ENCODE peak calls at places on chromosomes 3 and 15, in eight cellular contexts. S is HTR-8/SVneo; Z is anterior cingulate cortex; F is stimulated activated naive B cell treated with anti-CD40 and anti-IgM and Interleukin-4, amounts not matched to agents 10 μg/mL and 1 μg/mL and 100 μg/mL, for 72 hours; E is ovary; W is GDM1; Q is A549; G is progenitor cell of endocrine pancreas. T is an unnamed sample.

GRCh38 chr3:143295201-143296080 is 175.9 kb downstream of the CHST2 start:
- DNase-seq in W (no peak), E (no peak), Q (no peak), Z (no peak), S (no peak), G (no peak), F (no peak), T (no peak)

GRCh38 chr15:67303490-67304363 is 49.1 kb downstream of the IQCH start:
- DNase-seq in E (no peak), Q (peak; percentile 76), S (peak; percentile 42), F (no peak), G (no peak), Z (no peak), W (no peak), T (no peak)

GRCh38 chr15:31303434-31304073 is 23.1 kb upstream of the KLF13 start:
- DNase-seq in W (no peak), Q (no peak), E (no peak), G (no peak), Z (no peak), S (no peak), F (no peak), T (no peak)

GRCh38 chr3:116034071-116034470 is 410.8 kb downstream of the GAP43 start:
- DNase-seq in W (no peak), Q (no peak), S (no peak), F (no peak), Z (no peak), G (no peak), E (no peak), T (no peak)

GRCh38 chr3:79521221-79521848 is 246.5 kb downstream of the ROBO1 start:
- DNase-seq in Q (peak; percentile 55), F (no peak), E (no peak), G (no peak), S (peak; percentile 41), W (no peak), Z (no peak), T (no peak)

GRCh38 chr15:40493089-40493840 is 22.5 kb downstream of the CHST14 start:
- DNase-seq in W (no peak), S (no peak), Z (no peak), E (no peak), G (no peak), F (no peak), Q (no peak), T (no peak)

GRCh38 chr3:134864644-134865043 is 69.6 kb downstream of the EPHB1 start:
- DNase-seq in E (no peak), F (no peak), Q (no peak), S (no peak), G (no peak), W (no peak), Z (no peak), T (no peak)

GRCh38 chr3:150180349-150180748 is 209.7 kb upstream of the PFN2 start:
- DNase-seq in F (no peak), G (no peak), S (peak; percentile 26), Q (peak; percentile 72), E (no peak), Z (no peak), W (no peak), T (no peak)

GRCh38 chr3:181888234-181888633 is 176.5 kb downstream of the SOX2 start:
- DNase-seq in F (no peak), Q (no peak), G (no peak), S (no peak), W (no peak), E (no peak), Z (no peak), T (no peak)

GRCh38 chr3:111072016-111072891 is 638 bp downstream of the NECTIN3 start:
- DNase-seq in W (no peak), G (peak; percentile 34), S (no peak), Z (peak; percentile 6), E (peak; percentile 28), F (peak; percentile 1), Q (peak; percentile 14), T (no peak)

GRCh38 chr3:197499427-197499826 is 56.3 kb downstream of the BDH1 start:
- DNase-seq in F (no peak), G (no peak), Z (no peak), W (no peak), E (no peak), S (no peak), Q (peak; percentile 86), T (no peak)

GRCh38 chr15:45854455-45855202 is 219.8 kb downstream of the SQOR start:
- DNase-seq in W (no peak), S (no peak), F (no peak), Z (no peak), Q (no peak), E (no peak), G (no peak), T (no peak)

GRCh38 chr15:74843891-74844299 is 939 bp upstream of the ULK3 start:
- DNase-seq in Q (no peak), G (no peak), Z (no peak), S (no peak), E (no peak), F (no peak), W (no peak), T (no peak)

GRCh38 chr3:144553301-144553700 is 581.7 kb downstream of the DIPK2A start:
- DNase-seq in S (no peak), Z (no peak), W (no peak), E (no peak), F (no peak), Q (no peak), G (no peak), T (no peak)

GRCh38 chr3:103052236-103052830 is 617.5 kb downstream of the ZPLD1 start:
- DNase-seq in F (no peak), E (no peak), Z (no peak), W (no peak), G (no peak), S (no peak), Q (peak; percentile 38), T (no peak)

GRCh38 chr3:193997228-193998192 is 138.4 kb upstream of the HES1 start:
- DNase-seq in F (no peak), E (no peak), G (no peak), S (no peak), W (no peak), Z (no peak), Q (no peak), T (peak; percentile 57)

GRCh38 chr15:91948001-91948608 is 94.6 kb downstream of the SLCO3A1 start:
- DNase-seq in S (no peak), E (no peak), W (no peak), F (no peak), Q (peak; percentile 55), G (no peak), Z (no peak), T (no peak)

GRCh38 chr15:65254237-65254820 is 32.4 kb downstream of the PARP16 start:
- DNase-seq in G (no peak), W (no peak), Q (no peak), E (no peak), F (no peak), S (no peak), Z (no peak), T (no peak)

GRCh38 chr3:62445267-62445666 is 71.9 kb upstream of the FEZF2 start:
- DNase-seq in G (no peak), Q (no peak), S (peak; percentile 5), W (no peak), E (no peak), F (no peak), Z (no peak), T (no peak)

GRCh38 chr3:129611812-129612349 is 5.4 kb upstream of the PLXND1 start:
- DNase-seq in E (no peak), S (no peak), Z (no peak), W (no peak), Q (peak; percentile 75), G (no peak), F (no peak), T (peak; percentile 76)

GRCh38 chr15:72047020-72047419 is 70.9 kb downstream of the MYO9A start:
- DNase-seq in E (no peak), Z (no peak), W (no peak), F (no peak), S (no peak), G (no peak), Q (no peak), T (no peak)

GRCh38 chr15:66720206-66721010 is 18.4 kb downstream of the SMAD6 start:
- DNase-seq in W (no peak), F (no peak), E (no peak), Z (no peak), Q (peak; percentile 44), G (no peak), S (no peak), T (peak; percentile 72)

GRCh38 chr15:79283252-79284048 is 928 bp downstream of the ANKRD34C start:
- DNase-seq in E (no peak), Q (peak; percentile 24), W (no peak), F (no peak), Z (no peak), G (peak; percentile 75), S (peak; percentile 31), T (peak; percentile 83)

GRCh38 chr3:169147246-169148008 is 516.1 kb downstream of the MECOM start:
- DNase-seq in Z (no peak), F (no peak), S (peak; percentile 42), E (no peak), G (peak; percentile 27), W (no peak), Q (peak; percentile 25), T (peak; percentile 68)